ENCODE peak calls at places on chromosome 1, in nine cellular contexts. One of them, this sample, is unnamed.

GRCh38 chr1:242225770-242226573 is 227.1 kb upstream of the MAP1LC3C start:
- DNase-seq in fibroblast of the aortic adventitia: no peak
- DNase-seq in HCT116: no peak
- DNase-seq in sigmoid colon: no peak
- DNase-seq in GM12865: peak; percentile 85
- DNase-seq in lower lobe of right lung: no peak
- DNase-seq in body of pancreas: no peak
- DNase-seq in left lung: no peak
- DNase-seq in PC-9: peak; percentile 71
- DNase-seq in this sample: no peak

GRCh38 chr1:168301664-168302320 is 21.1 kb downstream of the TBX19 start:
- DNase-seq in fibroblast of the aortic adventitia: peak; percentile 80
- DNase-seq in HCT116: peak; percentile 57
- DNase-seq in sigmoid colon: no peak
- DNase-seq in GM12865: no peak
- DNase-seq in lower lobe of right lung: no peak
- DNase-seq in body of pancreas: no peak
- DNase-seq in left lung: no peak
- DNase-seq in PC-9: peak; percentile 98
- DNase-seq in this sample: peak; percentile 11

GRCh38 chr1:199041173-199041914 is 402.5 kb downstream of the PTPRC start:
- DNase-seq in fibroblast of the aortic adventitia: no peak
- DNase-seq in HCT116: no peak
- DNase-seq in sigmoid colon: no peak
- DNase-seq in GM12865: peak; percentile 81
- DNase-seq in lower lobe of right lung: no peak
- DNase-seq in body of pancreas: no peak
- DNase-seq in left lung: no peak
- DNase-seq in PC-9: no peak
- DNase-seq in this sample: peak; percentile 18

GRCh38 chr1:26418865-26419349 is 8.3 kb downstream of the LIN28A start:
- DNase-seq in fibroblast of the aortic adventitia: no peak
- DNase-seq in HCT116: no peak
- DNase-seq in sigmoid colon: no peak
- DNase-seq in GM12865: no peak
- DNase-seq in lower lobe of right lung: no peak
- DNase-seq in body of pancreas: no peak
- DNase-seq in left lung: no peak
- DNase-seq in PC-9: no peak
- DNase-seq in this sample: no peak

GRCh38 chr1:84505167-84506001 is 802 bp upstream of the SPATA1 start:
- DNase-seq in fibroblast of the aortic adventitia: peak; percentile 71
- DNase-seq in HCT116: no peak
- DNase-seq in sigmoid colon: peak; percentile 85
- DNase-seq in GM12865: peak; percentile 23
- DNase-seq in lower lobe of right lung: no peak
- DNase-seq in body of pancreas: peak; percentile 61
- DNase-seq in left lung: peak; percentile 67
- DNase-seq in PC-9: peak; percentile 61
- DNase-seq in this sample: peak; percentile 61

GRCh38 chr1:182615468-182616129 is 11.4 kb upstream of the RGS16 start:
- DNase-seq in fibroblast of the aortic adventitia: peak; percentile 66
- DNase-seq in HCT116: no peak
- DNase-seq in sigmoid colon: peak; percentile 82
- DNase-seq in GM12865: peak; percentile 79
- DNase-seq in lower lobe of right lung: peak; percentile 58
- DNase-seq in body of pancreas: no peak
- DNase-seq in left lung: peak; percentile 54
- DNase-seq in PC-9: no peak
- DNase-seq in this sample: peak; percentile 19

GRCh38 chr1:17369466-17369865 is 2.5 kb upstream of the PADI6 start:
- DNase-seq in fibroblast of the aortic adventitia: no peak
- DNase-seq in HCT116: no peak
- DNase-seq in sigmoid colon: no peak
- DNase-seq in GM12865: no peak
- DNase-seq in lower lobe of right lung: no peak
- DNase-seq in body of pancreas: no peak
- DNase-seq in left lung: no peak
- DNase-seq in PC-9: peak; percentile 83
- DNase-seq in this sample: no peak

GRCh38 chr1:59079434-59080135 is 217.3 kb upstream of the FGGY start:
- DNase-seq in fibroblast of the aortic adventitia: peak; percentile 35
- DNase-seq in HCT116: no peak
- DNase-seq in sigmoid colon: no peak
- DNase-seq in GM12865: no peak
- DNase-seq in lower lobe of right lung: no peak
- DNase-seq in body of pancreas: no peak
- DNase-seq in left lung: no peak
- DNase-seq in PC-9: no peak
- DNase-seq in this sample: no peak

GRCh38 chr1:57471995-57472394 is 48.1 kb upstream of the DAB1 start:
- DNase-seq in fibroblast of the aortic adventitia: no peak
- DNase-seq in HCT116: no peak
- DNase-seq in sigmoid colon: no peak
- DNase-seq in GM12865: no peak
- DNase-seq in lower lobe of right lung: no peak
- DNase-seq in body of pancreas: no peak
- DNase-seq in left lung: no peak
- DNase-seq in PC-9: no peak
- DNase-seq in this sample: no peak

GRCh38 chr1:57467825-57468224 is 44.0 kb upstream of the DAB1 start:
- DNase-seq in fibroblast of the aortic adventitia: peak; percentile 7
- DNase-seq in HCT116: no peak
- DNase-seq in sigmoid colon: no peak
- DNase-seq in GM12865: no peak
- DNase-seq in lower lobe of right lung: no peak
- DNase-seq in body of pancreas: no peak
- DNase-seq in left lung: no peak
- DNase-seq in PC-9: no peak
- DNase-seq in this sample: no peak

GRCh38 chr1:57468661-57469523 is 45.0 kb upstream of the DAB1 start:
- DNase-seq in fibroblast of the aortic adventitia: peak; percentile 87
- DNase-seq in HCT116: no peak
- DNase-seq in sigmoid colon: no peak
- DNase-seq in GM12865: no peak
- DNase-seq in lower lobe of right lung: no peak
- DNase-seq in body of pancreas: no peak
- DNase-seq in left lung: no peak
- DNase-seq in PC-9: no peak
- DNase-seq in this sample: no peak

GRCh38 chr1:57473448-57473847 is 49.6 kb upstream of the DAB1 start:
- DNase-seq in fibroblast of the aortic adventitia: no peak
- DNase-seq in HCT116: no peak
- DNase-seq in sigmoid colon: no peak
- DNase-seq in GM12865: no peak
- DNase-seq in lower lobe of right lung: no peak
- DNase-seq in body of pancreas: no peak
- DNase-seq in left lung: no peak
- DNase-seq in PC-9: no peak
- DNase-seq in this sample: no peak

DNA sequence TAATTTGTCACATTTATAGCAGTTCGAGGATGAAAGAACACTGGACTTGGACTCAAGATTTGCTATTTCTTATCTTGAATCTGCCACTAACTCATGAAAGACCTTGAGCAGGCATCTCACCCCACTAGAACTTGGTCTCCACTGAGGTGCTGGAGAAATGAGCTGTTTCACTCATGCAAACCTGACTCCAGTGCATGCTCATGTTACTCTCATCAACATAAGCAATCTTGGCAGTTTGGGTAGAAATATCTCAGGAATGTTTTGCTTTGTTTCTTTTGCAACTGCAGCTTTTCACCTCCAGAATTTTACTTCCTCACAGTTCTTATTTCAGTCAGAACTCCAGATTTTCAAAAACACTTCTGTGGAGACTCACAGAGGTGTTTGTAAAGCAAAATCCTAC is 46.2 kb upstream of the DAB1 start:
- DNase-seq in fibroblast of the aortic adventitia: peak; percentile 74
- DNase-seq in HCT116: no peak
- DNase-seq in sigmoid colon: no peak
- DNase-seq in GM12865: no peak
- DNase-seq in lower lobe of right lung: no peak
- DNase-seq in body of pancreas: no peak
- DNase-seq in left lung: no peak
- DNase-seq in PC-9: no peak
- DNase-seq in this sample: no peak
- H3K4me3 ChIP-seq in fibroblast of the aortic adventitia: no peak overlapping the region
- H3K4me3 ChIP-seq in HCT116: no peak overlapping the region
- H3K4me3 ChIP-seq in sigmoid colon: no peak overlapping the region
- H3K4me3 ChIP-seq in GM12865: no peak overlapping the region
- H3K4me3 ChIP-seq in lower lobe of right lung: no peak overlapping the region
- H3K4me3 ChIP-seq in body of pancreas: no peak overlapping the region
- H3K4me3 ChIP-seq in left lung: no peak overlapping the region
- H3K4me3 ChIP-seq in PC-9: no peak overlapping the region
- H3K4me3 ChIP-seq in this sample: no peak overlapping the region

GRCh38 chr1:15420853-15421465 is 11.3 kb downstream of the EFHD2 start:
- DNase-seq in fibroblast of the aortic adventitia: no peak
- DNase-seq in HCT116: no peak
- DNase-seq in sigmoid colon: no peak
- DNase-seq in GM12865: no peak
- DNase-seq in lower lobe of right lung: no peak
- DNase-seq in body of pancreas: peak; percentile 69
- DNase-seq in left lung: no peak
- DNase-seq in PC-9: no peak
- DNase-seq in this sample: no peak

GRCh38 chr1:15424146-15424667 is 14.0 kb upstream of the CTRC start:
- DNase-seq in fibroblast of the aortic adventitia: no peak
- DNase-seq in HCT116: no peak
- DNase-seq in sigmoid colon: no peak
- DNase-seq in GM12865: no peak
- DNase-seq in lower lobe of right lung: peak; percentile 69
- DNase-seq in body of pancreas: peak; percentile 95
- DNase-seq in left lung: peak; percentile 71
- DNase-seq in PC-9: peak; percentile 79
- DNase-seq in this sample: no peak

GRCh38 chr1:15423355-15424077 is 13.8 kb downstream of the EFHD2 start:
- DNase-seq in fibroblast of the aortic adventitia: no peak
- DNase-seq in HCT116: no peak
- DNase-seq in sigmoid colon: no peak
- DNase-seq in GM12865: no peak
- DNase-seq in lower lobe of right lung: no peak
- DNase-seq in body of pancreas: peak; percentile 59
- DNase-seq in left lung: no peak
- DNase-seq in PC-9: no peak
- DNase-seq in this sample: no peak

GRCh38 chr1:15424981-15425380 is 13.3 kb upstream of the CTRC start:
- DNase-seq in fibroblast of the aortic adventitia: no peak
- DNase-seq in HCT116: no peak
- DNase-seq in sigmoid colon: no peak
- DNase-seq in GM12865: no peak
- DNase-seq in lower lobe of right lung: no peak
- DNase-seq in body of pancreas: peak; percentile 47
- DNase-seq in left lung: no peak
- DNase-seq in PC-9: no peak
- DNase-seq in this sample: no peak

DNA sequence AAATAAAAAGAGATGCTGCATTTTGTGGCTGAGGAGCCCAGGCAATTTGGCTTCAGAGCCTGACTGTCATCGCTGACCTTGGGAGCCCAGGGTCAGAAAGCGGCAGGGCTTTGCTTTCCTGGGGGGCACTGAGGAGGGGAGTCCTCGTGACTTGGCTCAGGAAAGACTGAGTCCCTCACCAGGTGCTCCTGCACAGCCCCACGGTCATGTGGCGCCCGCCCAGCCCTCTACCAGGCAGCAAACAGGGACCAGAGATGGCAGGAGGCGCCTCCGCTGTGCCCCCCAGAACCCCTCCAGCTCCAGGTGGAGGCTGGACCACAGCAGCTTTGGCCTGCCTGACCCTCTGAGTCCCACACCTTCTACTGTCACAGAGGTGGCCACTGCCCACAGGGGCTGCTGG is 13.2 kb downstream of the EFHD2 start:
- DNase-seq in fibroblast of the aortic adventitia: no peak
- DNase-seq in HCT116: no peak
- DNase-seq in sigmoid colon: no peak
- DNase-seq in GM12865: no peak
- DNase-seq in lower lobe of right lung: no peak
- DNase-seq in body of pancreas: peak; percentile 40
- DNase-seq in left lung: no peak
- DNase-seq in PC-9: no peak
- DNase-seq in this sample: no peak
- TF ChIP-seq CTCF in fibroblast of the aortic adventitia: no peak
- TF ChIP-seq CTCF in HCT116: no peak
- TF ChIP-seq CTCF in sigmoid colon: no peak
- TF ChIP-seq CTCF in GM12865: no peak
- TF ChIP-seq CTCF in lower lobe of right lung: no peak
- TF ChIP-seq CTCF in body of pancreas: no peak
- TF ChIP-seq CTCF in left lung: no peak
- TF ChIP-seq CTCF in PC-9: no peak
- TF ChIP-seq CTCF in this sample: no peak

GRCh38 chr1:40338745-40339419 is 21.8 kb upstream of the COL9A2 start:
- DNase-seq in fibroblast of the aortic adventitia: peak; percentile 82
- DNase-seq in HCT116: peak; percentile 74
- DNase-seq in sigmoid colon: peak; percentile 78
- DNase-seq in GM12865: peak; percentile 93
- DNase-seq in lower lobe of right lung: peak; percentile 85
- DNase-seq in body of pancreas: peak; percentile 83
- DNase-seq in left lung: peak; percentile 76
- DNase-seq in PC-9: peak; percentile 71
- DNase-seq in this sample: peak; percentile 82
- H3K4me3 ChIP-seq in fibroblast of the aortic adventitia: no peak overlapping the region
- H3K4me3 ChIP-seq in HCT116: no peak overlapping the region
- H3K4me3 ChIP-seq in sigmoid colon: no peak overlapping the region
- H3K4me3 ChIP-seq in GM12865: no peak overlapping the region
- H3K4me3 ChIP-seq in lower lobe of right lung: peak overlapping the region; percentile 19
- H3K4me3 ChIP-seq in body of pancreas: no peak overlapping the region
- H3K4me3 ChIP-seq in left lung: no peak overlapping the region
- H3K4me3 ChIP-seq in PC-9: no peak overlapping the region
- H3K4me3 ChIP-seq in this sample: no peak overlapping the region

GRCh38 chr1:243477676-243478075 is 221.8 kb downstream of the SDCCAG8 start:
- DNase-seq in fibroblast of the aortic adventitia: no peak
- DNase-seq in HCT116: no peak
- DNase-seq in sigmoid colon: no peak
- DNase-seq in GM12865: no peak
- DNase-seq in lower lobe of right lung: no peak
- DNase-seq in body of pancreas: no peak
- DNase-seq in left lung: no peak
- DNase-seq in PC-9: no peak
- DNase-seq in this sample: no peak

GRCh38 chr1:243474906-243475305 is 219.1 kb downstream of the SDCCAG8 start:
- DNase-seq in fibroblast of the aortic adventitia: no peak
- DNase-seq in HCT116: no peak
- DNase-seq in sigmoid colon: no peak
- DNase-seq in GM12865: no peak
- DNase-seq in lower lobe of right lung: no peak
- DNase-seq in body of pancreas: no peak
- DNase-seq in left lung: no peak
- DNase-seq in PC-9: no peak
- DNase-seq in this sample: no peak

GRCh38 chr1:243473281-243474210 is 217.7 kb downstream of the SDCCAG8 start:
- DNase-seq in fibroblast of the aortic adventitia: peak; percentile 54
- DNase-seq in HCT116: no peak
- DNase-seq in sigmoid colon: no peak
- DNase-seq in GM12865: no peak
- DNase-seq in lower lobe of right lung: no peak
- DNase-seq in body of pancreas: no peak
- DNase-seq in left lung: no peak
- DNase-seq in PC-9: no peak
- DNase-seq in this sample: peak; percentile 65

GRCh38 chr1:243474384-243474851 is 218.6 kb downstream of the SDCCAG8 start:
- DNase-seq in fibroblast of the aortic adventitia: no peak
- DNase-seq in HCT116: no peak
- DNase-seq in sigmoid colon: no peak
- DNase-seq in GM12865: no peak
- DNase-seq in lower lobe of right lung: no peak
- DNase-seq in body of pancreas: no peak
- DNase-seq in left lung: no peak
- DNase-seq in PC-9: no peak
- DNase-seq in this sample: no peak

DNA sequence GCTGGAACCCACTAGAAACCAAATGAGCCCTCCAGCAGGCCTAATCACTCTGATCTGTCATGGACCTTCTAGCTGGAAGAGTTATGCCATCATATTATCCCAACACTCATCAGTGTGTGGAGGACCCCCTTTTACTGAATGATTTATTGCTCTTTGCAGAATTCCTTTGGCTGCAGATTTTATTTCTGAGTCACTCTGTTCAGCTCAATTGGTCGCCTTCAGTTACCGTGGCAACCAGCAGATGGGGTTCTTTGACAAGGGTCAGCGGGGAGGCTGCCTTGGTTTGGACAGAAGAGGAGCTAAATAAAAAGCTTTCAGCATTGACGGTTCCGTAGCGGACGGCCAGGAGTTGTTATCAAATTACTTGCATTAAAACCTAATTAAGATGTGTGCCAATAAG is 220.1 kb downstream of the SDCCAG8 start:
- DNase-seq in fibroblast of the aortic adventitia: peak; percentile 18
- DNase-seq in HCT116: no peak
- DNase-seq in sigmoid colon: no peak
- DNase-seq in GM12865: no peak
- DNase-seq in lower lobe of right lung: no peak
- DNase-seq in body of pancreas: no peak
- DNase-seq in left lung: no peak
- DNase-seq in PC-9: no peak
- DNase-seq in this sample: peak; percentile 31
- TF ChIP-seq CTCF in fibroblast of the aortic adventitia: no peak
- TF ChIP-seq CTCF in HCT116: no peak
- TF ChIP-seq CTCF in sigmoid colon: no peak
- TF ChIP-seq CTCF in GM12865: no peak
- TF ChIP-seq CTCF in lower lobe of right lung: no peak
- TF ChIP-seq CTCF in body of pancreas: no peak
- TF ChIP-seq CTCF in left lung: no peak
- TF ChIP-seq CTCF in PC-9: no peak
- TF ChIP-seq CTCF in this sample: peak; percentile 31